ENCODE peak calls at places on chromosomes 13 and 19, in six cellular contexts. D, E, F, Z, L and X are unnamed samples.
A peak's percentile ranks its signal among the peaks of the same experiment; 100 is the strongest.

GRCh38 chr19:10227215-10227971 is 3.7 kb downstream of the S1PR2 start:
- DNase-seq in E (peak; percentile 85), F (no peak), L (peak; percentile 18), Z (no peak), D (no peak), X (no peak)

GRCh38 chr13:21812192-21812626 is 141.3 kb downstream of the FGF9 start:
- DNase-seq in Z (no peak), F (no peak), D (no peak), E (no peak), L (no peak), X (no peak)

GRCh38 chr13:47853236-47853635 is 147.8 kb downstream of the SUCLA2 start:
- DNase-seq in F (no peak), Z (no peak), D (no peak), L (no peak), E (no peak), X (no peak)

GRCh38 chr19:5665781-5666513 is 14.4 kb downstream of the MICOS13 start:
- DNase-seq in F (no peak), Z (no peak), E (no peak), L (no peak), D (no peak), X (no peak)

GRCh38 chr13:99221567-99222239 is 21.0 kb downstream of the UBAC2 start:
- DNase-seq in D (no peak), L (no peak), Z (no peak), F (no peak), E (no peak), X (no peak)

GRCh38 chr13:83878691-83879410 is 3.4 kb downstream of the SLITRK1 start:
- DNase-seq in F (no peak), L (no peak), Z (no peak), E (peak; percentile 28), D (no peak), X (no peak)

GRCh38 chr19:50325310-50326100 is 3.7 kb downstream of the KCNC3 start:
- DNase-seq in F (no peak), L (peak; percentile 73), E (peak; percentile 83), D (peak; percentile 81), Z (peak; percentile 74), X (no peak)

GRCh38 chr13:45219123-45219891 is 18.5 kb upstream of the KCTD4 start:
- DNase-seq in E (no peak), L (no peak), Z (no peak), D (no peak), F (no peak), X (no peak)

GRCh38 chr13:60448907-60449510 is 52.0 kb downstream of the TDRD3 start:
- DNase-seq in E (no peak), L (peak; percentile 12), D (no peak), Z (no peak), F (peak; percentile 29), X (no peak)

GRCh38 chr13:31166591-31166990 is 4.9 kb upstream of the HSPH1 start:
- DNase-seq in E (no peak), D (no peak), Z (no peak), L (no peak), F (no peak), X (no peak)

GRCh38 chr13:46817838-46818476 is 21.0 kb upstream of the ESD start:
- DNase-seq in D (no peak), Z (no peak), L (no peak), E (no peak), F (no peak), X (no peak)

GRCh38 chr19:14432817-14433453 is at the start of gene PKN1:
- DNase-seq in E (peak; percentile 74), L (peak; percentile 64), D (peak; percentile 81), F (no peak), Z (peak; percentile 67), X (no peak)

GRCh38 chr19:31154021-31154420 is 195.2 kb downstream of the TSHZ3 start:
- DNase-seq in L (no peak), F (no peak), Z (no peak), E (no peak), D (no peak), X (no peak)

GRCh38 chr13:30864352-30865130 is 41.5 kb upstream of the MEDAG start:
- DNase-seq in L (no peak), Z (no peak), F (no peak), E (no peak), D (no peak), X (peak; percentile 84)

GRCh38 chr13:28459911-28460310 is 35.0 kb downstream of the FLT1 start:
- DNase-seq in L (no peak), D (no peak), E (no peak), Z (no peak), F (no peak), X (no peak)

GRCh38 chr19:30070198-30070969 is 128.3 kb downstream of the URI1 start:
- DNase-seq in E (no peak), Z (no peak), D (no peak), L (no peak), F (no peak), X (no peak)

GRCh38 chr19:38849746-38850230 is at the start of gene HNRNPL:
- DNase-seq in F (no peak), L (peak; percentile 99), E (peak; percentile 98), D (peak; percentile 99), Z (peak; percentile 99), X (no peak)

GRCh38 chr19:42254083-42254849 is 662 bp downstream of the ERF start:
- DNase-seq in L (peak; percentile 85), F (no peak), E (peak; percentile 74), D (peak; percentile 81), Z (peak; percentile 78), X (no peak)

GRCh38 chr19:18865106-18865972 is 30.6 kb downstream of the CERS1 start:
- DNase-seq in F (no peak), Z (no peak), E (no peak), L (no peak), D (no peak), X (no peak)

GRCh38 chr19:28422046-28422445 is 790.9 kb downstream of the UQCRFS1 start:
- DNase-seq in F (no peak), E (no peak), Z (no peak), D (no peak), L (no peak), X (no peak)

GRCh38 chr19:48997972-48998371 is 4.3 kb downstream of the RUVBL2 start:
- DNase-seq in F (no peak), Z (no peak), L (peak; percentile 79), D (peak; percentile 75), E (no peak), X (no peak)

GRCh38 chr13:96672016-96672415 is 322.3 kb downstream of the OXGR1 start:
- DNase-seq in F (no peak), E (no peak), L (no peak), D (no peak), Z (no peak), X (no peak)

GRCh38 chr13:29196409-29197074 is 376.4 kb downstream of the MTUS2 start:
- DNase-seq in Z (no peak), E (no peak), L (no peak), F (no peak), D (no peak), X (no peak)

GRCh38 chr19:35271546-35271945 is 2.8 kb downstream of the USF2 start:
- DNase-seq in Z (no peak), D (no peak), E (no peak), L (no peak), F (no peak), X (no peak)

GRCh38 chr13:94657167-94657566 is 55.2 kb downstream of the SOX21 start:
- DNase-seq in E (no peak), D (no peak), F (no peak), Z (no peak), L (peak; percentile 23), X (no peak)

GRCh38 chr13:113129480-113129879 is 6.9 kb downstream of the F10 start:
- DNase-seq in L (no peak), Z (no peak), E (no peak), F (no peak), D (no peak), X (no peak)

GRCh38 chr19:42021185-42021584 is 27.2 kb upstream of the ATP1A3 start:
- DNase-seq in E (no peak), L (peak; percentile 5), D (no peak), Z (no peak), F (no peak), X (no peak)

GRCh38 chr13:111202149-111202548 is 87.0 kb downstream of the ARHGEF7 start:
- DNase-seq in E (no peak), L (no peak), Z (no peak), F (no peak), D (no peak), X (no peak)